ENCODE peak calls at places on chromosomes 1 and 21, in five cellular contexts. A is A549, B is prostate gland, C is BJ, N is thyroid gland. R is an unnamed sample.
A peak's percentile ranks its signal among the peaks of the same experiment; 100 is the strongest.

GRCh38 chr1:16012590-16013219 is 5.1 kb downstream of the HSPB7 start:
- DNase-seq in B (peak; percentile 54), C (no peak), N (peak; percentile 95), A (peak; percentile 21), R (peak; percentile 89)

GRCh38 chr1:18912550-18912949 is 10.2 kb upstream of the ALDH4A1 start:
- DNase-seq in C (no peak), A (no peak), N (no peak), B (no peak), R (no peak)

GRCh38 chr1:62178372-62178771 is 16.3 kb upstream of the L1TD1 start:
- DNase-seq in N (no peak), B (no peak), A (no peak), C (no peak), R (no peak)

GRCh38 chr21:44006017-44006624 is 6.0 kb upstream of the TRAPPC10 start:
- DNase-seq in C (peak; percentile 80), A (peak; percentile 58), N (no peak), B (no peak), R (peak; percentile 93)

GRCh38 chr1:46285730-46286477 is 17.5 kb downstream of the LRRC41 start:
- DNase-seq in N (no peak), C (no peak), B (no peak), A (no peak), R (no peak)

GRCh38 chr1:92872719-92873118 is 40.9 kb downstream of the RPL5 start:
- DNase-seq in N (no peak), C (no peak), A (no peak), B (no peak), R (no peak)

GRCh38 chr21:44267655-44268142 is 6.0 kb upstream of the DNMT3L start:
- DNase-seq in N (no peak), A (no peak), B (no peak), C (no peak), R (no peak)

GRCh38 chr1:85200367-85200869 is 398 bp downstream of the SYDE2 start:
- DNase-seq in A (peak; percentile 10), C (no peak), B (peak; percentile 38), N (peak; percentile 54), R (no peak)

GRCh38 chr1:55384589-55385136 is 169.5 kb upstream of the USP24 start:
- DNase-seq in B (no peak), N (peak; percentile 53), C (no peak), A (no peak), R (no peak)

DNA sequence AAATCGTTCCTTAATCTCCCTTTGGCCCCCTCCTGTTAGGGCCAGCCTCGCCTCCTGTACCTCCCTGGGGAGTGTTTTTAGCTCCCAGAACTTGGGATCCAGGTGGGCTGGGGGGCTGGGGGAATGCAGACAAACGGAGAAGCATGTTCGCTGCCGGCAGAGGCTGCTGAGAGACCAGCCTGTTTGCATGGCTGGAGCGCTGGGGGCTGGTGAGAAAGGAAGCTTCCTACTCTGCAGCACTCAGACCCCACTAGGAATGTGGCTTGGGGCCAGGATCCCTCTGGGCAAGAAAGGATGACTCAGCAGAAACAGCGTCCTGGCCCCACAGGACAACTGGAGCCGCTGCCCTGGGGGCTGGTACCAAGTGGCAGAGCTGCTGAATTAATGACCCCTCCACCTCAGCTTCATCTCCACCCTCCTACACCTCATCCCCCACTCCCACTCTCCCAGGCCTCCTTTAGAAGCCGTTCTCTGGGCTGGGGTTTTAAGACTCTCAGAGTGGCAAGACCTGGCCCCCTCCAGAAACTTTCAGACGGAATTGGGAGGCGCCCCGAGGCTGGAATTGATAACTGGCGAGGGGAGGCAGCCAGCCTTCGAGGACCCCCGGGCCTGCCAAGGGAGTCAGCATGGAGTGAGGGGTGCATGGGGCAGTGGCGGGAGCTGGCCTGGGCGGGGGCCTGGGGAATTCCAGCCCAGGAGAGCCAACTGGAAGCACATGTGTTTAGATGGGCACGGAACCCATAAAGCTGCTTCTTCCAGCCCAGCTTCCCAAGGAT is 28.5 kb upstream of the EPS8L3 start:
- DNase-seq in A (peak; percentile 75), B (no peak), N (peak; percentile 98), C (peak; percentile 62), R (peak; percentile 96)
- TF ChIP-seq CTCF in A (peak; percentile 51), B (no peak), N (peak; percentile 78), C (peak; percentile 78), R (peak; percentile 83)

GRCh38 chr1:219354962-219355361 is 181.3 kb downstream of the LYPLAL1 start:
- DNase-seq in N (no peak), C (no peak), A (no peak), B (no peak), R (no peak)
- TF ChIP-seq CTCF in N (no peak), C (no peak), A (no peak), B (no peak), R (no peak)

DNA sequence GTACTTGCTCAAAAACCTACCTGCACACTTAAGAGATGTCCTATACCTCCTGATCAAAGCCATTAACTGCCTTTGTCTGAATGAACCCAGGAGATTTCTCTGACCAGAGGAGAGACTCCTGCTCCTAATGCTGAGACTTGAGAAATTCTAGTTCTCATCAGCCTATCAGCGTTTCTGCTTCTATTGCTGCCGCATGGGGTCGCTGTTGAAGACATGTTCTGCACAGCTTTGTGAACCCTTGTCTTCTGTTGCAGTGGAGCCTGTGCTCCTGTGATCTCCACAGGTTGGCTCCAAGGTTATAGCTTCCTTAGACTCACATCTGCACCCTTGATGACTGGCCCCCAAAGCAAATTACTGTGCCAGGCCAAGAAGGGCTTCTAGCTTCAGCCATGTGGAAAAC is 40.2 kb downstream of the EDN2 start:
- DNase-seq in B (no peak), N (no peak), A (peak; percentile 13), C (no peak), R (no peak)
- TF ChIP-seq CTCF in B (no peak), N (no peak), A (no peak), C (no peak), R (peak; percentile 26)

DNA sequence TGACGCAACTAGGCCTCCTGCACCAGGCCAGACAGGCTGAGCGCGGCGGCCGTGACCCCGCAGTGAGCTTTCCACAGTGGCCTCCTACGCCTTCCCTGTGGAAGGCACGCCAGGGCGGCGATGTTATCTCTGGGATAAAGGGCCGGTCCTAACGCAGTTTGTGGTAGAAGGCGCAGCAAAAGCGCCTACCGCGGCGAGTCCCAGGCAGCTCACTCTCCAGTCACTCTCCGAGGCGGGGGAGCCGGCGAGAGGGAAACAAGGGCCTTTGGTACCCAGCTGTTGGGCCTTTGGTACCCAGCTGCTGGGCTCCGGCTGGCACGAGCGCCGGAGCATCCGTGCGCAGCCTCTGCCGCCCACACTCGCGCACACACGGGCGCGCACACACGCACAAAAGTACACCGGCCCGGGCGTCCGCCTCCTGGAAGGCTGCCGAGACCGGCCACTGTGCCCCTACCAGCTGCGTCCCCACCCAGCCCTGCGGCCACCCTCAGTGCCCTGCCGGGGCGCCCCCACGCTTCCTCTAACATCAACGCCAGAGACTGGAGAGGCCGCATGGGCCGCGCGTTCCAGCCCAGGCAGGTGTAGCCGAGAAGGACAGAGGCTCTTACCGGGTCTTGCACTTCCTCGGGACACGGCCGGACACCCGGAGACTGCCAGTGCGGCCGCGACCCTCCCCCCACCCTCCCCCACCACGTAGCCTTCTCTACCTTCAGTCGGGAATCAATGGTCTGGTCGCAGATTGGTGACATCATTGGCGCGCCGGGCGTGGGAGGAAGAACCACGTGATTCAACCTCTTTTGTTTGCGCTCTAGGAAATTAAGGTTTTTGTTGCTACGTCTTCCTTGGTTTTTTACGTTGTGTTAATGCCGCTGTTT is 19.5 kb upstream of the ADAR start:
- DNase-seq in C (no peak), A (peak; percentile 78), B (peak; percentile 81), N (peak; percentile 90), R (peak; percentile 88)
- TF ChIP-seq CTCF in C (no peak), A (no peak), B (no peak), N (no peak), R (no peak)

GRCh38 chr1:158329807-158330206 is 1.5 kb downstream of the CD1B start:
- DNase-seq in C (no peak), N (no peak), B (no peak), A (peak; percentile 4), R (peak; percentile 1)
- TF ChIP-seq CTCF in C (no peak), N (no peak), B (no peak), A (peak; percentile 17), R (peak; percentile 7)

GRCh38 chr1:184930645-184931044 is 43.7 kb downstream of the NIBAN1 start:
- DNase-seq in C (no peak), B (no peak), A (no peak), N (no peak), R (no peak)

GRCh38 chr1:184929711-184930202 is 44.6 kb downstream of the NIBAN1 start:
- DNase-seq in N (peak; percentile 13), A (no peak), C (no peak), B (peak; percentile 93), R (no peak)

GRCh38 chr1:184932319-184932718 is 42.0 kb downstream of the NIBAN1 start:
- DNase-seq in A (no peak), C (no peak), N (no peak), B (no peak), R (no peak)

GRCh38 chr1:184930232-184930631 is 44.1 kb downstream of the NIBAN1 start:
- DNase-seq in N (no peak), A (no peak), C (no peak), B (peak; percentile 54), R (no peak)

DNA sequence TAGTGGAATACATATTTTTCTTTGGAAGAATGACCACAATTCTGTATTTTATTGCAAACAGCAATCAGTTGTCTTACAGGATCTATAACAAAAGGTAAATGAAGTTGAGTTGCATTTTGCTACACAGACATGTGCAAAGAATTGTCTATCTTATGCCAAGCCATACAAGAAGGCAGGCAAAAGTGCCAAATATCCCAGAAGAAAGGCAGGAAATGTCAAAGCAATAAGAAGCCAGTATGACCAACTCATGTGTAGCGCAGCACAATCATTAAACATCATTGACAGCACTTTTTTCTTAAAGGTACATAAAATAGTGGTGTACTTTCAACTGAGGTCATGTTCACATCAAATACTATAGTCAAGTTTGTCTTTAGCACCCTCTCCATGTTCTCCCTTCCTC is 42.7 kb downstream of the NIBAN1 start:
- DNase-seq in B (no peak), A (no peak), C (no peak), N (no peak), R (no peak)
- TF ChIP-seq CTCF in B (no peak), A (no peak), C (no peak), N (no peak), R (no peak)

DNA sequence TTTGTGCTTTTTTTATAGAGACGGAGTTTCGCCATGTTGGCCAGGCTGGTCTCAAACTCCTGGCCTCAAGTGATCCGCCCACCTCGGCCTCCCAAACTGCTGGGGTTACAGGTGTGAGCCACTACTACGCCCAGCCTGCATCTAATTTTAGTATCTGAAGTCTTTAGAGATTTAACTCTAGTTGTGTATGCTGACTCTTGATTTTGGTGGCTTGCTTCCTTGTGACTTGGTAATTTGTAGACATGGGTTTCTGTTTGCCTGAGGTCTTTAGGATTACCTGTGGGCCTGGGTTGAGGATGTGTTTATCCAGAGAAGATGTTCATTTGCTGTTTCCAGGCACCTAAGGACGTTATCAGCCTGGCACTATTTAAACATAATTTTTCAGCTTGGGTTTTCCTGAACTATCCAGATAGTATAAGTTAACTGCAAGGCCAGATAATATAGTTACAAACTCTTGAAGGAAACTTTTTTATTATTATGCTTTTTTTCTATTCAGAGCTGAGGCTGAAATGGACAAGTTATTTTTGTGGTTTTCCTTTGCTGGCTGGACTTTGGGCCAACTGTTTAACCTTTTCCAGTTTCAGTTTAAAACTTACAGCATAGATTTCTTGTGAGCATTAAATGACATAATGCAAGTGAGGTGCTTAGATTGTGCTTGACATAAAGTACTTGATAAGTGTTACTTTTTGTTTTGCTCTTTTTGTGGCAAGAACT is 7.5 kb upstream of the VASH2 start:
- DNase-seq in B (no peak), N (no peak), C (no peak), A (no peak), R (peak; percentile 33)
- TF ChIP-seq CTCF in B (no peak), N (no peak), C (no peak), A (no peak), R (no peak)

GRCh38 chr1:87279966-87280535 is 48.6 kb upstream of the LMO4 start:
- DNase-seq in B (no peak), N (no peak), A (no peak), C (no peak), R (peak; percentile 50)
- TF ChIP-seq CTCF in B (no peak), N (no peak), A (peak; percentile 27), C (no peak), R (peak; percentile 37)

R was measured in choroid plexus epithelial cell.